ENCODE peak calls at places on chromosomes 16 and 17, in six cellular contexts. One of them, this sample, is unnamed.

GRCh38 chr17:8420041-8420934 is 15.4 kb upstream of the NDEL1 start:
- DNase-seq in progenitor cell of endocrine pancreas: no peak
- DNase-seq in BE2C: no peak
- DNase-seq in fibroblast of pulmonary artery: peak
- DNase-seq in osteocyte: no peak
- DNase-seq in psoas muscle: peak
- DNase-seq in this sample: no peak

GRCh38 chr17:70642059-70642458 is 472.7 kb downstream of the KCNJ2 start:
- DNase-seq in progenitor cell of endocrine pancreas: no peak
- DNase-seq in BE2C: no peak
- DNase-seq in fibroblast of pulmonary artery: no peak
- DNase-seq in osteocyte: no peak
- DNase-seq in psoas muscle: no peak
- DNase-seq in this sample: no peak

GRCh38 chr17:48068491-48068961 is 20.4 kb downstream of the NFE2L1 start:
- DNase-seq in progenitor cell of endocrine pancreas: no peak
- DNase-seq in BE2C: peak
- DNase-seq in fibroblast of pulmonary artery: peak
- DNase-seq in osteocyte: no peak
- DNase-seq in psoas muscle: no peak
- DNase-seq in this sample: no peak

GRCh38 chr16:67884-68789 is 4.3 kb downstream of the RHBDF1 start:
- DNase-seq in progenitor cell of endocrine pancreas: peak
- DNase-seq in BE2C: no peak
- DNase-seq in fibroblast of pulmonary artery: no peak
- DNase-seq in osteocyte: no peak
- DNase-seq in psoas muscle: peak
- DNase-seq in this sample: no peak

GRCh38 chr17:7435676-7436555 is 681 bp downstream of the TMEM102 start:
- DNase-seq in progenitor cell of endocrine pancreas: peak
- DNase-seq in BE2C: no peak
- DNase-seq in fibroblast of pulmonary artery: no peak
- DNase-seq in osteocyte: no peak
- DNase-seq in psoas muscle: peak
- DNase-seq in this sample: peak

GRCh38 chr17:81253358-81254131 is 14.4 kb downstream of the NDUFAF8 start:
- DNase-seq in progenitor cell of endocrine pancreas: no peak
- DNase-seq in BE2C: peak
- DNase-seq in fibroblast of pulmonary artery: peak
- DNase-seq in osteocyte: no peak
- DNase-seq in psoas muscle: peak
- DNase-seq in this sample: peak

GRCh38 chr17:67187927-67188326 is 57.1 kb downstream of the HELZ start:
- DNase-seq in progenitor cell of endocrine pancreas: no peak
- DNase-seq in BE2C: no peak
- DNase-seq in fibroblast of pulmonary artery: no peak
- DNase-seq in osteocyte: no peak
- DNase-seq in psoas muscle: no peak
- DNase-seq in this sample: no peak

GRCh38 chr16:50628156-50628802 is 52.8 kb downstream of the SNX20 start:
- DNase-seq in progenitor cell of endocrine pancreas: no peak
- DNase-seq in BE2C: no peak
- DNase-seq in fibroblast of pulmonary artery: no peak
- DNase-seq in osteocyte: no peak
- DNase-seq in psoas muscle: no peak
- DNase-seq in this sample: no peak

GRCh38 chr17:29514792-29515191 is 52.0 kb downstream of the ABHD15 start:
- DNase-seq in progenitor cell of endocrine pancreas: no peak
- DNase-seq in BE2C: no peak
- DNase-seq in fibroblast of pulmonary artery: peak
- DNase-seq in osteocyte: peak
- DNase-seq in psoas muscle: no peak
- DNase-seq in this sample: no peak

GRCh38 chr16:19520861-19521331 is 1.0 kb downstream of the GDE1 start:
- DNase-seq in progenitor cell of endocrine pancreas: no peak
- DNase-seq in BE2C: no peak
- DNase-seq in fibroblast of pulmonary artery: peak
- DNase-seq in osteocyte: no peak
- DNase-seq in psoas muscle: no peak
- DNase-seq in this sample: no peak

GRCh38 chr17:72365857-72366415 is 245.1 kb downstream of the SOX9 start:
- DNase-seq in progenitor cell of endocrine pancreas: no peak
- DNase-seq in BE2C: no peak
- DNase-seq in fibroblast of pulmonary artery: no peak
- DNase-seq in osteocyte: no peak
- DNase-seq in psoas muscle: no peak
- DNase-seq in this sample: no peak

GRCh38 chr16:87326151-87326571 is 9.0 kb upstream of the C16orf95 start:
- DNase-seq in progenitor cell of endocrine pancreas: no peak
- DNase-seq in BE2C: peak
- DNase-seq in fibroblast of pulmonary artery: no peak
- DNase-seq in osteocyte: no peak
- DNase-seq in psoas muscle: no peak
- DNase-seq in this sample: no peak

GRCh38 chr16:54175552-54176375 is 110.8 kb downstream of the IRX3 start:
- DNase-seq in progenitor cell of endocrine pancreas: no peak
- DNase-seq in BE2C: no peak
- DNase-seq in fibroblast of pulmonary artery: peak
- DNase-seq in osteocyte: no peak
- DNase-seq in psoas muscle: no peak
- DNase-seq in this sample: no peak

GRCh38 chr17:71234349-71234748 is 886.5 kb upstream of the SOX9 start:
- DNase-seq in progenitor cell of endocrine pancreas: no peak
- DNase-seq in BE2C: no peak
- DNase-seq in fibroblast of pulmonary artery: no peak
- DNase-seq in osteocyte: no peak
- DNase-seq in psoas muscle: no peak
- DNase-seq in this sample: no peak

GRCh38 chr17:80261159-80261894 is 675 bp downstream of the RNF213 start:
- DNase-seq in progenitor cell of endocrine pancreas: peak
- DNase-seq in BE2C: peak
- DNase-seq in fibroblast of pulmonary artery: peak
- DNase-seq in osteocyte: no peak
- DNase-seq in psoas muscle: peak
- DNase-seq in this sample: peak

GRCh38 chr16:379183-379960 is 2.4 kb downstream of the PGAP6 start:
- DNase-seq in progenitor cell of endocrine pancreas: peak
- DNase-seq in BE2C: no peak
- DNase-seq in fibroblast of pulmonary artery: no peak
- DNase-seq in osteocyte: no peak
- DNase-seq in psoas muscle: no peak
- DNase-seq in this sample: no peak

GRCh38 chr17:81991684-81992513 is 14.5 kb downstream of the ASPSCR1 start:
- DNase-seq in progenitor cell of endocrine pancreas: no peak
- DNase-seq in BE2C: peak
- DNase-seq in fibroblast of pulmonary artery: peak
- DNase-seq in osteocyte: no peak
- DNase-seq in psoas muscle: peak
- DNase-seq in this sample: peak

GRCh38 chr16:30953511-30954124 is 3.9 kb upstream of the SETD1A start:
- DNase-seq in progenitor cell of endocrine pancreas: peak
- DNase-seq in BE2C: peak
- DNase-seq in fibroblast of pulmonary artery: peak
- DNase-seq in osteocyte: no peak
- DNase-seq in psoas muscle: peak
- DNase-seq in this sample: peak

GRCh38 chr16:49726155-49726554 is 129.8 kb downstream of the ZNF423 start:
- DNase-seq in progenitor cell of endocrine pancreas: no peak
- DNase-seq in BE2C: no peak
- DNase-seq in fibroblast of pulmonary artery: no peak
- DNase-seq in osteocyte: no peak
- DNase-seq in psoas muscle: no peak
- DNase-seq in this sample: no peak

GRCh38 chr17:65123757-65124675 is 13.2 kb upstream of the RGS9 start:
- DNase-seq in progenitor cell of endocrine pancreas: no peak
- DNase-seq in BE2C: no peak
- DNase-seq in fibroblast of pulmonary artery: peak
- DNase-seq in osteocyte: no peak
- DNase-seq in psoas muscle: no peak
- DNase-seq in this sample: no peak

GRCh38 chr17:8803531-8804416 is 4.6 kb upstream of the MFSD6L start:
- DNase-seq in progenitor cell of endocrine pancreas: no peak
- DNase-seq in BE2C: no peak
- DNase-seq in fibroblast of pulmonary artery: no peak
- DNase-seq in osteocyte: peak
- DNase-seq in psoas muscle: no peak
- DNase-seq in this sample: peak

DNA sequence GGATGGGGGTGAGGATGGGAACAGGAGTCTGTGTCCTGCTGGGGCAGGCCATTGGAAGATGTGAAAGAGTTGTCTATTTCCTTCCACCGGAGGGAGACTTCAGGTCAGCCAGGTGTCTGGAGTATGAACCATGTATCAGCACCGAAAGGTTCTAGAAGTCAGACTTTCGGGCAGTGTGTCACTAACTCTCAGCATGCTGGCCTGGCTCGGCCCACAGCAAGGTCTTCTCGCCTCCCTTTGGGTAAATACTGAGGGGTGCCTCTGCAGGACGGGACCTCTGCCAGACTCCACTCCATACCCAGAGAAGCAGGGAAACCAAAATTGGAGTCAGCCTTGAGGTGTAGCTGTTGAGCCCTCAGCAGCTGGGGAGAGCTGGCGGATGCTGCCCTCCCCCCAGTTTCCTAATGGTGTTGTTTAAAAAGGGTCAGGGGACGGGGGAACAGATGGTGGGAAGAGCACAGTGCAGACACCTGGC is 507 bp downstream of the CIITA start:
- DNase-seq in progenitor cell of endocrine pancreas: no peak
- DNase-seq in BE2C: no peak
- DNase-seq in fibroblast of pulmonary artery: no peak
- DNase-seq in osteocyte: no peak
- DNase-seq in psoas muscle: no peak
- DNase-seq in this sample: no peak
- TF ChIP-seq CTCF in progenitor cell of endocrine pancreas: no peak
- TF ChIP-seq CTCF in BE2C: no peak
- TF ChIP-seq CTCF in fibroblast of pulmonary artery: no peak
- TF ChIP-seq CTCF in osteocyte: no peak
- TF ChIP-seq CTCF in psoas muscle: no peak
- TF ChIP-seq CTCF in this sample: no peak

GRCh38 chr17:2064980-2065785 is 10.3 kb downstream of the HIC1 start:
- DNase-seq in progenitor cell of endocrine pancreas: no peak
- DNase-seq in BE2C: peak
- DNase-seq in fibroblast of pulmonary artery: peak
- DNase-seq in osteocyte: no peak
- DNase-seq in psoas muscle: peak
- DNase-seq in this sample: no peak
- TF ChIP-seq CTCF in progenitor cell of endocrine pancreas: peak
- TF ChIP-seq CTCF in BE2C: peak
- TF ChIP-seq CTCF in fibroblast of pulmonary artery: peak
- TF ChIP-seq CTCF in osteocyte: peak
- TF ChIP-seq CTCF in psoas muscle: no peak
- TF ChIP-seq CTCF in this sample: peak

GRCh38 chr17:58283674-58284612 is 3.2 kb upstream of the MPO start:
- DNase-seq in progenitor cell of endocrine pancreas: no peak
- DNase-seq in BE2C: no peak
- DNase-seq in fibroblast of pulmonary artery: no peak
- DNase-seq in osteocyte: peak
- DNase-seq in psoas muscle: no peak
- DNase-seq in this sample: no peak

GRCh38 chr17:58281511-58282011 is 826 bp upstream of the MPO start:
- DNase-seq in progenitor cell of endocrine pancreas: no peak
- DNase-seq in BE2C: no peak
- DNase-seq in fibroblast of pulmonary artery: no peak
- DNase-seq in osteocyte: peak
- DNase-seq in psoas muscle: no peak
- DNase-seq in this sample: no peak

GRCh38 chr17:58285422-58285810 is 4.7 kb upstream of the MPO start:
- DNase-seq in progenitor cell of endocrine pancreas: no peak
- DNase-seq in BE2C: no peak
- DNase-seq in fibroblast of pulmonary artery: peak
- DNase-seq in osteocyte: no peak
- DNase-seq in psoas muscle: no peak
- DNase-seq in this sample: no peak

GRCh38 chr17:58282442-58282841 is 1.7 kb upstream of the MPO start:
- DNase-seq in progenitor cell of endocrine pancreas: no peak
- DNase-seq in BE2C: no peak
- DNase-seq in fibroblast of pulmonary artery: no peak
- DNase-seq in osteocyte: peak
- DNase-seq in psoas muscle: no peak
- DNase-seq in this sample: no peak

DNA sequence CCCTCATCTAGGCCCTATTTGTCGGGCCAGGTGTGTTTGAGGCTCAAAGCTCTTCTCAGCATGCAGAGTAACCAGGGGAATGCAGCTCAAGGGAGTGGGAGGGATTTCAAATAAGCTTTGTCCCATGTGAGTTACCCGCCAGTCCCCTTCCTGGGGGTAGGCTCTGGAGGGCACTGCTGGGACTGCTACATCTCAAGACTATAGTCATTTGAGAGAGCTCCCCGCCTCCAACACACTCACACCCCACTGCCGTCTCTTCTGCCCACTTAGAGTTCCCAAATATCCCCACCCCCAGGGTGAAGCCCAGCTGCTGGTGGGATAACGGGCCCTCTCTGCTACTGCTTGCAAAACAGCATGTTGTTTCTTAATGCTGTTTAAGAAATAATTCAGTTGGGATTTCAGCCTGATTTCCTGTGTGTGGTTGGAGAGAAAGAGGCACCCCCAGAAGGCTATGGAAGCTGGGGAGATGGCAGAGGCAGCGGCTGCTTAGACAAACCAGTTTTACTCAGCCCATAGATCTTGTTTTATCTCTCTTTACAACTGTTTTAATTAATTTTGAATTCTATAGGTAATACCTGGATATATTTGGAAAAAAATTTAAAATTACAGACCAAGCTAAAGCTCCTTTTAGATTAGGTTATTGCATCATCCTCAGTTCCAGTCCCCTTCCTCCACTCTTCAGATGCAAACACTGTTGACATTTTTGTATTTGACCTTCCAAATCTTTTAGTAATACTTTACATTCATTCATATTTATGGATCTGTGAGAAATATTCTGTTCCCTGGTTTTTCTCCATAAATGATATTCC is 4.1 kb upstream of the MPO start:
- DNase-seq in progenitor cell of endocrine pancreas: no peak
- DNase-seq in BE2C: no peak
- DNase-seq in fibroblast of pulmonary artery: no peak
- DNase-seq in osteocyte: peak
- DNase-seq in psoas muscle: no peak
- DNase-seq in this sample: no peak
- TF ChIP-seq CTCF in progenitor cell of endocrine pancreas: no peak
- TF ChIP-seq CTCF in BE2C: no peak
- TF ChIP-seq CTCF in fibroblast of pulmonary artery: no peak
- TF ChIP-seq CTCF in osteocyte: no peak
- TF ChIP-seq CTCF in psoas muscle: no peak
- TF ChIP-seq CTCF in this sample: no peak

DNA sequence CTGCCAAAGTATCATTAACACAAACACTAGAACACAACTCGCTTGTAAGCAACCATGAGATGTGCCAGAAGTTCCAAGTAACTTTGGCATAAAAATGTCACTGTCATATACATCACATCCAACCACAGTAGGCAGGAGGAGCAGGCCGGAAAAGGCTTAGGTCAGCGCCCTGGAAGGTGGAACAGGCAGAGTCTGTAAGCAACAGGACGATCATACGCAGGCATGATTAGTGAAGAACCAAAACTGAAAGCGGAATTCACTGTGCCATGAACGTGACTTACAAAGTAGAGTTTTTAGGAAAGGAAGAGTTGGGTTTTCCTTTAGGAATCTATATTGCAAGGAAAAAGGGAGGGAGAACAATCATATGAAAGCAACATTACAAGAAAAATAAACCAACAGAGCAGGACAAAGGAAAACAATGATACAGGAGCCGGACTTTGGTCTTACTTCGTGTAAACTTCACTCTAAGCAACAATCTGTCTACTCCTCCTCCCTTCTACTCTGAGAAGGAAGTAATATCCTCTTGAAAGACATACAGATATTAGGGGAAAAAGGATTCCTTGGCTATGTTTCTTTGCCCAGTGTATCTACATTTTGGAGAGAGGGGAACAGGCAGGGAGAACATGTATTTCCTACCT is 52.2 kb downstream of the YWHAE start:
- DNase-seq in progenitor cell of endocrine pancreas: no peak
- DNase-seq in BE2C: no peak
- DNase-seq in fibroblast of pulmonary artery: no peak
- DNase-seq in osteocyte: no peak
- DNase-seq in psoas muscle: peak
- DNase-seq in this sample: no peak
- TF ChIP-seq CTCF in progenitor cell of endocrine pancreas: no peak
- TF ChIP-seq CTCF in BE2C: no peak
- TF ChIP-seq CTCF in fibroblast of pulmonary artery: no peak
- TF ChIP-seq CTCF in osteocyte: no peak
- TF ChIP-seq CTCF in psoas muscle: no peak
- TF ChIP-seq CTCF in this sample: no peak